ENCODE peak calls at places on chromosome 9, in nine cellular contexts. One of them, this sample, is unnamed.
A peak's percentile ranks its signal among the peaks of the same experiment; 100 is the strongest.

GRCh38 chr9:124293712-124294504 is 36.2 kb downstream of the NEK6 start:
- DNase-seq in upper lobe of left lung: no peak
- DNase-seq in right cardiac atrium: no peak
- DNase-seq in cardiac muscle cell: no peak
- DNase-seq in mammary epithelial cell: no peak
- DNase-seq in RWPE2: no peak
- DNase-seq in adipocyte: peak; percentile 35
- DNase-seq in tibial artery: no peak
- DNase-seq in lower lobe of right lung: no peak
- DNase-seq in this sample: no peak

GRCh38 chr9:102986425-102986824 is 8.7 kb upstream of the CYLC2 start:
- DNase-seq in tibial artery: no peak
- DNase-seq in cardiac muscle cell: no peak
- DNase-seq in upper lobe of left lung: no peak
- DNase-seq in adipocyte: no peak
- DNase-seq in RWPE2: no peak
- DNase-seq in lower lobe of right lung: no peak
- DNase-seq in mammary epithelial cell: no peak
- DNase-seq in right cardiac atrium: no peak
- DNase-seq in this sample: no peak

GRCh38 chr9:7844283-7844682 is 44.7 kb upstream of the DMAC1 start:
- DNase-seq in upper lobe of left lung: no peak
- DNase-seq in RWPE2: no peak
- DNase-seq in lower lobe of right lung: no peak
- DNase-seq in right cardiac atrium: no peak
- DNase-seq in mammary epithelial cell: no peak
- DNase-seq in cardiac muscle cell: peak; percentile 15
- DNase-seq in adipocyte: no peak
- DNase-seq in tibial artery: no peak
- DNase-seq in this sample: no peak

GRCh38 chr9:124121725-124122124 is 110.2 kb downstream of the LHX2 start:
- DNase-seq in cardiac muscle cell: no peak
- DNase-seq in right cardiac atrium: no peak
- DNase-seq in upper lobe of left lung: no peak
- DNase-seq in lower lobe of right lung: no peak
- DNase-seq in mammary epithelial cell: no peak
- DNase-seq in tibial artery: no peak
- DNase-seq in RWPE2: no peak
- DNase-seq in adipocyte: no peak
- DNase-seq in this sample: no peak

GRCh38 chr9:72292874-72293607 is 72.0 kb downstream of the ZFAND5 start:
- DNase-seq in RWPE2: no peak
- DNase-seq in adipocyte: peak; percentile 92
- DNase-seq in right cardiac atrium: no peak
- DNase-seq in mammary epithelial cell: peak; percentile 30
- DNase-seq in cardiac muscle cell: peak; percentile 98
- DNase-seq in tibial artery: no peak
- DNase-seq in upper lobe of left lung: peak; percentile 74
- DNase-seq in lower lobe of right lung: no peak
- DNase-seq in this sample: no peak

GRCh38 chr9:84368593-84368992 is 28.0 kb upstream of the SLC28A3 start:
- DNase-seq in lower lobe of right lung: no peak
- DNase-seq in upper lobe of left lung: peak; percentile 45
- DNase-seq in cardiac muscle cell: peak; percentile 18
- DNase-seq in tibial artery: no peak
- DNase-seq in mammary epithelial cell: no peak
- DNase-seq in RWPE2: no peak
- DNase-seq in right cardiac atrium: no peak
- DNase-seq in adipocyte: no peak
- DNase-seq in this sample: no peak

GRCh38 chr9:97845130-97845529 is 7.9 kb upstream of the FOXE1 start:
- DNase-seq in RWPE2: no peak
- DNase-seq in mammary epithelial cell: peak; percentile 50
- DNase-seq in tibial artery: no peak
- DNase-seq in lower lobe of right lung: no peak
- DNase-seq in upper lobe of left lung: no peak
- DNase-seq in right cardiac atrium: no peak
- DNase-seq in adipocyte: no peak
- DNase-seq in cardiac muscle cell: peak; percentile 37
- DNase-seq in this sample: no peak

GRCh38 chr9:110175275-110175968 is 32.5 kb downstream of the C9orf152 start:
- DNase-seq in upper lobe of left lung: no peak
- DNase-seq in right cardiac atrium: no peak
- DNase-seq in cardiac muscle cell: no peak
- DNase-seq in RWPE2: no peak
- DNase-seq in lower lobe of right lung: no peak
- DNase-seq in mammary epithelial cell: no peak
- DNase-seq in adipocyte: no peak
- DNase-seq in tibial artery: no peak
- DNase-seq in this sample: no peak

GRCh38 chr9:76221423-76221822 is 172.8 kb downstream of the RFK start:
- DNase-seq in tibial artery: no peak
- DNase-seq in cardiac muscle cell: no peak
- DNase-seq in RWPE2: no peak
- DNase-seq in lower lobe of right lung: no peak
- DNase-seq in adipocyte: no peak
- DNase-seq in upper lobe of left lung: no peak
- DNase-seq in right cardiac atrium: no peak
- DNase-seq in mammary epithelial cell: peak; percentile 26
- DNase-seq in this sample: no peak

GRCh38 chr9:131120620-131121228 is 4.7 kb upstream of the NUP214 start:
- DNase-seq in cardiac muscle cell: no peak
- DNase-seq in adipocyte: no peak
- DNase-seq in RWPE2: no peak
- DNase-seq in mammary epithelial cell: no peak
- DNase-seq in lower lobe of right lung: no peak
- DNase-seq in right cardiac atrium: no peak
- DNase-seq in upper lobe of left lung: no peak
- DNase-seq in tibial artery: no peak
- DNase-seq in this sample: no peak

GRCh38 chr9:3331801-3332200 is 194.0 kb downstream of the RFX3 start:
- DNase-seq in adipocyte: no peak
- DNase-seq in RWPE2: no peak
- DNase-seq in mammary epithelial cell: no peak
- DNase-seq in lower lobe of right lung: no peak
- DNase-seq in cardiac muscle cell: no peak
- DNase-seq in upper lobe of left lung: no peak
- DNase-seq in tibial artery: no peak
- DNase-seq in right cardiac atrium: no peak
- DNase-seq in this sample: no peak

GRCh38 chr9:133113163-133113927 is 7.7 kb downstream of the RALGDS start:
- DNase-seq in tibial artery: peak; percentile 66
- DNase-seq in adipocyte: peak; percentile 15
- DNase-seq in upper lobe of left lung: peak; percentile 75
- DNase-seq in cardiac muscle cell: peak; percentile 57
- DNase-seq in right cardiac atrium: peak; percentile 86
- DNase-seq in mammary epithelial cell: no peak
- DNase-seq in lower lobe of right lung: peak; percentile 83
- DNase-seq in RWPE2: peak; percentile 52
- DNase-seq in this sample: no peak

GRCh38 chr9:123996731-123997421 is 14.7 kb upstream of the LHX2 start:
- DNase-seq in upper lobe of left lung: peak; percentile 24
- DNase-seq in RWPE2: no peak
- DNase-seq in adipocyte: no peak
- DNase-seq in cardiac muscle cell: peak; percentile 72
- DNase-seq in right cardiac atrium: no peak
- DNase-seq in tibial artery: no peak
- DNase-seq in lower lobe of right lung: no peak
- DNase-seq in mammary epithelial cell: peak; percentile 50
- DNase-seq in this sample: no peak

GRCh38 chr9:134136997-134137302 is 1.1 kb downstream of the WDR5 start:
- DNase-seq in tibial artery: no peak
- DNase-seq in upper lobe of left lung: no peak
- DNase-seq in RWPE2: no peak
- DNase-seq in right cardiac atrium: no peak
- DNase-seq in adipocyte: no peak
- DNase-seq in lower lobe of right lung: no peak
- DNase-seq in cardiac muscle cell: no peak
- DNase-seq in mammary epithelial cell: no peak
- DNase-seq in this sample: no peak

GRCh38 chr9:111632695-111633388 is 1.7 kb downstream of the DNAJC25 start:
- DNase-seq in tibial artery: no peak
- DNase-seq in cardiac muscle cell: no peak
- DNase-seq in adipocyte: no peak
- DNase-seq in mammary epithelial cell: no peak
- DNase-seq in right cardiac atrium: no peak
- DNase-seq in upper lobe of left lung: no peak
- DNase-seq in RWPE2: no peak
- DNase-seq in lower lobe of right lung: no peak
- DNase-seq in this sample: no peak

GRCh38 chr9:114638441-114638840 is 19.2 kb downstream of the TEX53 start:
- DNase-seq in tibial artery: no peak
- DNase-seq in lower lobe of right lung: no peak
- DNase-seq in adipocyte: no peak
- DNase-seq in upper lobe of left lung: no peak
- DNase-seq in mammary epithelial cell: no peak
- DNase-seq in cardiac muscle cell: no peak
- DNase-seq in right cardiac atrium: no peak
- DNase-seq in RWPE2: no peak
- DNase-seq in this sample: no peak

GRCh38 chr9:127815512-127816361 is 13.1 kb downstream of the FPGS start:
- DNase-seq in upper lobe of left lung: no peak
- DNase-seq in lower lobe of right lung: no peak
- DNase-seq in tibial artery: no peak
- DNase-seq in right cardiac atrium: peak; percentile 75
- DNase-seq in RWPE2: peak; percentile 63
- DNase-seq in mammary epithelial cell: no peak
- DNase-seq in adipocyte: no peak
- DNase-seq in cardiac muscle cell: no peak
- DNase-seq in this sample: no peak

GRCh38 chr9:127816362-127816725 is 13.7 kb downstream of the FPGS start:
- DNase-seq in upper lobe of left lung: no peak
- DNase-seq in RWPE2: no peak
- DNase-seq in right cardiac atrium: no peak
- DNase-seq in mammary epithelial cell: no peak
- DNase-seq in lower lobe of right lung: no peak
- DNase-seq in cardiac muscle cell: no peak
- DNase-seq in adipocyte: no peak
- DNase-seq in tibial artery: no peak
- DNase-seq in this sample: no peak

GRCh38 chr9:127816728-127817127 is 14.0 kb downstream of the FPGS start:
- DNase-seq in tibial artery: no peak
- DNase-seq in adipocyte: no peak
- DNase-seq in right cardiac atrium: no peak
- DNase-seq in cardiac muscle cell: no peak
- DNase-seq in mammary epithelial cell: no peak
- DNase-seq in lower lobe of right lung: no peak
- DNase-seq in upper lobe of left lung: no peak
- DNase-seq in RWPE2: peak; percentile 54
- DNase-seq in this sample: no peak

GRCh38 chr9:127818574-127818973 is 15.9 kb downstream of the FPGS start:
- DNase-seq in RWPE2: peak; percentile 65
- DNase-seq in lower lobe of right lung: no peak
- DNase-seq in cardiac muscle cell: no peak
- DNase-seq in right cardiac atrium: no peak
- DNase-seq in tibial artery: no peak
- DNase-seq in mammary epithelial cell: no peak
- DNase-seq in adipocyte: no peak
- DNase-seq in upper lobe of left lung: no peak
- DNase-seq in this sample: no peak

GRCh38 chr9:127817881-127818434 is 15.3 kb downstream of the FPGS start:
- DNase-seq in mammary epithelial cell: no peak
- DNase-seq in cardiac muscle cell: no peak
- DNase-seq in tibial artery: no peak
- DNase-seq in RWPE2: peak; percentile 49
- DNase-seq in upper lobe of left lung: no peak
- DNase-seq in right cardiac atrium: no peak
- DNase-seq in lower lobe of right lung: no peak
- DNase-seq in adipocyte: no peak
- DNase-seq in this sample: no peak
- H3K4me1 ChIP-seq in mammary epithelial cell: no peaks in the 10 kb centered on the region
- H3K4me1 ChIP-seq in cardiac muscle cell: no peaks in the 10 kb centered on the region
- H3K4me1 ChIP-seq in tibial artery: no peaks in the 10 kb centered on the region
- H3K4me1 ChIP-seq in RWPE2: no peaks in the 10 kb centered on the region
- H3K4me1 ChIP-seq in upper lobe of left lung: no peaks in the 10 kb centered on the region
- H3K4me1 ChIP-seq in right cardiac atrium: no peaks in the 10 kb centered on the region
- H3K4me1 ChIP-seq in lower lobe of right lung: no peaks in the 10 kb centered on the region
- H3K4me1 ChIP-seq in adipocyte: peaks cover 15% of the 10 kb centered on the region
- H3K4me1 ChIP-seq in this sample: no peaks in the 10 kb centered on the region

DNA sequence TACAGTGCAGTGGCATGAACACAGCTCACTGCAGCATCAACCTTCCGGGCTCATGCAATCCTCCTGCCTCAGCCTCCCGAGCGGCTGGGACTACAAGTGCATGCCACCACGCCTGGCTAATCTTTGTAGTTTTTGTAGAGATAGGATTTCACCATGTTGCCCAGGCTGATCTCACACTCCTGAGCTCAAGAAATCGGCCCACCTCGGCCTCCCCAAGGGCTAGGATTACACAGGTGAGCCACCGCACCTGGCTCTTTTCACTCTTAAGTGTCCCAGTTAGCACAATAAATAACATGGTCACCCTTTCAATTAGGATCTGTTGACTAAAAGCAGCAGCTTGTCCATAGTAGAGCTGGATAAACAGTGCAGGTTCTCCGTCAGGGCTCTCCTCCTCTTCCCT is 1.4 kb downstream of the CDK5RAP2 start:
- DNase-seq in tibial artery: no peak
- DNase-seq in lower lobe of right lung: no peak
- DNase-seq in right cardiac atrium: no peak
- DNase-seq in upper lobe of left lung: no peak
- DNase-seq in RWPE2: no peak
- DNase-seq in cardiac muscle cell: no peak
- DNase-seq in mammary epithelial cell: no peak
- DNase-seq in adipocyte: no peak
- DNase-seq in this sample: no peak
- H3K4me1 ChIP-seq in tibial artery: peaks cover 19% of the 10 kb centered on the region
- H3K4me1 ChIP-seq in lower lobe of right lung: peaks cover 16% of the 10 kb centered on the region
- H3K4me1 ChIP-seq in right cardiac atrium: peaks cover 6% of the 10 kb centered on the region
- H3K4me1 ChIP-seq in upper lobe of left lung: peaks cover 7% of the 10 kb centered on the region
- H3K4me1 ChIP-seq in RWPE2: peaks cover 3% of the 10 kb centered on the region
- H3K4me1 ChIP-seq in cardiac muscle cell: no peaks in the 10 kb centered on the region
- H3K4me1 ChIP-seq in mammary epithelial cell: peaks cover 15% of the 10 kb centered on the region
- H3K4me1 ChIP-seq in adipocyte: peaks cover 10% of the 10 kb centered on the region
- H3K4me1 ChIP-seq in this sample: peaks cover 17% of the 10 kb centered on the region

GRCh38 chr9:128106181-128106939 is 21.2 kb downstream of the PTGES2 start:
- DNase-seq in mammary epithelial cell: no peak
- DNase-seq in upper lobe of left lung: no peak
- DNase-seq in tibial artery: no peak
- DNase-seq in lower lobe of right lung: peak; percentile 44
- DNase-seq in adipocyte: no peak
- DNase-seq in right cardiac atrium: peak; percentile 51
- DNase-seq in cardiac muscle cell: no peak
- DNase-seq in RWPE2: no peak
- DNase-seq in this sample: no peak
- H3K4me1 ChIP-seq in mammary epithelial cell: no peaks in the 10 kb centered on the region
- H3K4me1 ChIP-seq in upper lobe of left lung: peaks cover 22% of the 10 kb centered on the region
- H3K4me1 ChIP-seq in tibial artery: peaks cover 5% of the 10 kb centered on the region
- H3K4me1 ChIP-seq in lower lobe of right lung: peaks cover 34% of the 10 kb centered on the region
- H3K4me1 ChIP-seq in adipocyte: peaks cover 7% of the 10 kb centered on the region
- H3K4me1 ChIP-seq in right cardiac atrium: peaks cover 3% of the 10 kb centered on the region
- H3K4me1 ChIP-seq in cardiac muscle cell: peaks cover 19% of the 10 kb centered on the region
- H3K4me1 ChIP-seq in RWPE2: no peaks in the 10 kb centered on the region
- H3K4me1 ChIP-seq in this sample: peaks cover 24% of the 10 kb centered on the region

DNA sequence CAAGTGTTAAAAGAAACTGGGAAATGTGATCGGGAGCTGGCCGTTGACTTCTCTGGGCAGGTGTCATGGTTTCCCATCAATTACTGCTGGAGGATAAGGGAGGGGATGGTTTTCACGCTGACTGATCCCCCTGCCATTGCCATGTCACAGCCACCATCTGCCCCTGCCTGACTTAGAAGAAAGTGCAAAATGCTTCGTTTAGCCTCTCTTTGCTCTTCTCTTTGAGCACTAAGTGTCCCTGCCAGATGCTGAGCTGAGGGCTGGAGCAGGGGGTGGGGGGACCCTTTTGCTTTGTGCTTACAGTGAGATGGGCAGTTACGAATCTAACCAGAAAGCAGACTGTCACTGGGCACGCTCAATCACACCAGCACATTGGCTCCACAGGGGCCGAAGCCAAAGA is 138.4 kb upstream of the ALDH1B1 start:
- DNase-seq in lower lobe of right lung: no peak
- DNase-seq in adipocyte: no peak
- DNase-seq in tibial artery: no peak
- DNase-seq in RWPE2: no peak
- DNase-seq in right cardiac atrium: no peak
- DNase-seq in mammary epithelial cell: no peak
- DNase-seq in cardiac muscle cell: no peak
- DNase-seq in upper lobe of left lung: no peak
- DNase-seq in this sample: no peak
- H3K4me1 ChIP-seq in lower lobe of right lung: no peaks in the 10 kb centered on the region
- H3K4me1 ChIP-seq in adipocyte: no peaks in the 10 kb centered on the region
- H3K4me1 ChIP-seq in tibial artery: no peaks in the 10 kb centered on the region
- H3K4me1 ChIP-seq in RWPE2: no peaks in the 10 kb centered on the region
- H3K4me1 ChIP-seq in right cardiac atrium: no peaks in the 10 kb centered on the region
- H3K4me1 ChIP-seq in mammary epithelial cell: no peaks in the 10 kb centered on the region
- H3K4me1 ChIP-seq in cardiac muscle cell: no peaks in the 10 kb centered on the region
- H3K4me1 ChIP-seq in upper lobe of left lung: no peaks in the 10 kb centered on the region
- H3K4me1 ChIP-seq in this sample: no peaks in the 10 kb centered on the region

This sample was measured in naive thymus-derived CD4-positive, alpha-beta T cell.